ENCODE peak calls at places on chromosomes 2 and 18, in ten cellular contexts. I, Y, K, Z, E, F, U, W, M and X are unnamed samples.

GRCh38 chr2:140863713-140864112 is 1267.1 kb downstream of the LRP1B start:
- DNase-seq in F (no peak), W (no peak), Z (no peak), K (peak), M (no peak), I (peak), U (peak), E (peak), Y (no peak), X (peak)

GRCh38 chr18:34659579-34660517 is 50.2 kb upstream of the DTNA start:
- DNase-seq in E (peak), Z (no peak), W (no peak), F (no peak), M (peak), K (peak), I (no peak), U (no peak), Y (peak), X (peak)

GRCh38 chr2:150374562-150374961 is 112.9 kb downstream of the RND3 start:
- DNase-seq in Y (no peak), K (no peak), F (no peak), I (no peak), Z (no peak), E (no peak), M (no peak), U (no peak), W (no peak), X (no peak)

GRCh38 chr2:98901702-98902101 is 34.3 kb downstream of the CRACDL start:
- DNase-seq in W (no peak), E (no peak), U (no peak), F (no peak), K (no peak), M (no peak), Y (no peak), Z (no peak), I (no peak), X (no peak)

GRCh38 chr18:71001597-71001996 is 712.8 kb downstream of the SOCS6 start:
- DNase-seq in I (no peak), U (no peak), K (no peak), W (no peak), E (no peak), Z (no peak), M (no peak), F (no peak), Y (no peak), X (no peak)

GRCh38 chr2:219702796-219703545 is 75.5 kb downstream of the SLC4A3 start:
- DNase-seq in I (no peak), W (no peak), K (no peak), M (no peak), Z (no peak), Y (no peak), F (no peak), U (no peak), E (no peak), X (no peak)

GRCh38 chr2:201070966-201071304 is 536 bp downstream of the HYCC2 start:
- DNase-seq in Y (no peak), W (no peak), F (no peak), E (no peak), K (no peak), Z (no peak), M (no peak), U (no peak), I (no peak), X (peak)

GRCh38 chr2:75406138-75406537 is 154.6 kb downstream of the EVA1A start:
- DNase-seq in Z (no peak), Y (no peak), E (no peak), K (no peak), M (no peak), I (no peak), U (no peak), W (no peak), F (no peak), X (peak)

GRCh38 chr2:190205643-190206042 is 114.0 kb downstream of the HIBCH start:
- DNase-seq in E (no peak), M (no peak), Z (no peak), Y (no peak), K (peak), F (no peak), U (no peak), I (no peak), W (no peak), X (no peak)

GRCh38 chr2:217826505-217826904 is 176.3 kb downstream of the TNS1 start:
- DNase-seq in Y (no peak), K (no peak), M (no peak), U (no peak), F (no peak), W (no peak), Z (no peak), I (no peak), E (no peak), X (no peak)